ENCODE peak calls at places on chromosomes 6 and 20, in four cellular contexts. Z is HCT116, O is HepG2, Q is K562. G is an unnamed sample.

GRCh38 chr6:56693246-56693607 is 50.5 kb upstream of the DST start:
- DNase-seq in Z (no peak), Q (no peak), O (peak), G (no peak)

GRCh38 chr6:130063806-130064205 is 45.4 kb downstream of the L3MBTL3 start:
- DNase-seq in Q (no peak), Z (no peak), O (no peak), G (no peak)

GRCh38 chr20:64216036-64216435 is 39.5 kb upstream of the PCMTD2 start:
- DNase-seq in Z (no peak), O (no peak), Q (no peak), G (no peak)

GRCh38 chr6:41964201-41964887 is 22.7 kb upstream of the CCND3 start:
- DNase-seq in O (no peak), Z (no peak), Q (no peak), G (no peak)

GRCh38 chr20:44941292-44941691 is 18.9 kb downstream of the TOMM34 start:
- DNase-seq in Q (no peak), Z (no peak), O (no peak), G (no peak)

GRCh38 chr6:102732908-102733307 is 1339.4 kb downstream of the GRIK2 start:
- DNase-seq in O (no peak), Q (no peak), Z (no peak), G (no peak)

GRCh38 chr20:4794846-4795245 is 73.1 kb downstream of the PRND start:
- DNase-seq in Z (no peak), O (no peak), Q (no peak), G (no peak)

GRCh38 chr20:19212524-19213502 is at the start of gene SLC24A3:
- DNase-seq in Z (no peak), O (peak), Q (no peak), G (no peak)

GRCh38 chr6:103017878-103018277 is 1624.4 kb downstream of the GRIK2 start:
- DNase-seq in Q (no peak), Z (no peak), O (no peak), G (no peak)

GRCh38 chr6:141326426-141326825 is 806.3 kb upstream of the GJE1 start:
- DNase-seq in Z (peak), Q (no peak), O (peak), G (peak)

GRCh38 chr20:44019638-44020335 is 105.1 kb downstream of the TOX2 start:
- DNase-seq in O (no peak), Z (no peak), Q (no peak), G (no peak)

GRCh38 chr6:147141690-147142308 is 62.4 kb upstream of the STXBP5 start:
- DNase-seq in Q (no peak), Z (no peak), O (no peak), G (no peak)

GRCh38 chr6:37714836-37715425 is 17.2 kb upstream of the MDGA1 start:
- DNase-seq in Z (no peak), Q (no peak), O (peak), G (no peak)

GRCh38 chr20:39109933-39110818 is 148.0 kb downstream of the DHX35 start:
- DNase-seq in Q (no peak), Z (no peak), O (no peak), G (no peak)

GRCh38 chr6:2387445-2387844 is 142.0 kb upstream of the GMDS start:
- DNase-seq in O (no peak), Q (no peak), Z (no peak), G (no peak)

GRCh38 chr20:63642518-63643247 is 10.5 kb downstream of the STMN3 start:
- DNase-seq in Z (no peak), Q (no peak), O (no peak), G (no peak)

GRCh38 chr6:41596807-41597206 is 41.5 kb upstream of the MDFI start:
- DNase-seq in Z (no peak), Q (no peak), O (no peak), G (no peak)

GRCh38 chr6:12232339-12232738 is 57.8 kb upstream of the EDN1 start:
- DNase-seq in Z (no peak), O (no peak), Q (no peak), G (no peak)

GRCh38 chr6:7107578-7108195 is at the start of gene RREB1:
- DNase-seq in Q (peak), Z (peak), O (peak), G (no peak)

GRCh38 chr6:90088009-90088408 is 193.7 kb downstream of the GJA10 start:
- DNase-seq in O (no peak), Z (no peak), Q (no peak), G (no peak)

GRCh38 chr20:2112910-2113309 is 11.3 kb downstream of the STK35 start:
- DNase-seq in Z (no peak), Q (no peak), O (no peak), G (no peak)

GRCh38 chr6:3806169-3806922 is 42.8 kb upstream of the FAM50B start:
- DNase-seq in Q (no peak), Z (no peak), O (peak), G (no peak)

GRCh38 chr20:45963059-45964011 is 8.7 kb downstream of the ZNF335 start:
- DNase-seq in Z (no peak), Q (no peak), O (peak), G (no peak)

GRCh38 chr6:107418118-107418517 is 41.2 kb downstream of the PDSS2 start:
- DNase-seq in Z (no peak), O (peak), Q (peak), G (peak)

DNA sequence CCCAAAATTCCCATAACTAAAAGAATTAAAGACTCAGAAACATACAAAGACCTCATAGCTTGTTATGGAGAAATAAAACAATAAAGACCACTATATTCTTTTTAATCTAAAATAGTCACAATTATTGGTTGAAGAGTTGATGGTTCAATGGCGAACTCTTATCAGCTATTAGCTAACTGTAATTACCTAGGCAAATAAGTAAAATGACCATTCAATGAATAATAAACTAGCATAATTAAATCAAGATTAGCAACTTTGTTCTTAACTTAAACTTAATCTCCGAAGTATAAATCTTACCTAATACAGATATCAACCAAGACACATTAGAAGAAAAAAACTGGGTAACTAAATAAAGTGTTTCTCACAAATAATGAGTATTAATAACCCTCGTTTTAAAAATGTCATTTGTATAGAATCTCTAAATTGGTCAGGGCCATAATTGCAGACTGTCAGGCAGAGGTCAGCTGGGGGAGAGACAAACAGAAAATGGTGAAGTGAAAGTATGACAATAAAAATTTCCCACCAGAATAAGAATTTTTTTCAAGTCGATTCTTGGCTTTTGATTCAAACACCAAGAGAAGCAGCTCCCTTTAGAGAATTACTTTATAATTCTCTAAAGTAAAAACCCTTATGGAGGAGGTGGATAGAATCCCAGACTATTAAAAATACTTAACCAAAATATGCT is 1.7 kb downstream of the FKBP5 start:
- DNase-seq in Z (no peak), O (no peak), Q (no peak), G (no peak)
- H3K4me3 ChIP-seq in Z (peak), O (peak), Q (peak), G (peak)

GRCh38 chr6:150334790-150335783 is 33.7 kb upstream of the IYD start:
- DNase-seq in Z (peak), O (peak), Q (peak), G (peak)
- TF ChIP-seq TCF7L2 in Z (no peak), O (no peak), Q (no peak), G (no peak)

GRCh38 chr6:5979650-5980427 is 26.9 kb downstream of the NRN1 start:
- DNase-seq in O (no peak), Z (no peak), Q (no peak), G (no peak)
- TF ChIP-seq POLR2AphosphoS5 in O (no peak), Z (no peak), Q (no peak), G (no peak)

DNA sequence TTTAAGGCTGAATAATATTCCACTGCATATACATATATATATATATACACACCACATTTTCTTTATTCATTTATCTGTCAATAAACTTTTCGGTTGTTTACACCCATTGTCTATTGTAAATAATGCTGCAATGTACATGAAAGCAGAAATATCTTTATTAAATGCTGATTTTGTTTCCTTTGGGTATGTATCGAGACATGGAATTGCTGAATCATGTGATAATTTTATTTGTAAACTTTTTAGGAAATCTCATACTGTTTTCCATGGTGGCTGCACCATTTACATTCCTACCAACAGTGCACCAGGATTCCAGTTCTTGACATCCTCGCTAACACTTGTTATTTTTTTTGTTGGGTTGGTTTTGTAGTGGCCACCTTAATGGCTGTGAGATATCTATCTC is 14.1 kb upstream of the HLA-DOA start:
- DNase-seq in O (no peak), Q (no peak), Z (no peak), G (no peak)
- H3K4me3 ChIP-seq in O (no peak), Q (no peak), Z (no peak), G (no peak)

GRCh38 chr6:160520043-160520904 is 143.8 kb downstream of the LPA start:
- DNase-seq in O (peak), Q (peak), Z (no peak), G (peak)
- TF ChIP-seq TCF7L2 in O (no peak), Q (no peak), Z (no peak), G (no peak)